ENCODE peak calls at places on chromosome 2, in nine cellular contexts. One of them, this sample, is unnamed.

GRCh38 chr2:191158179-191158578 is 7.4 kb upstream of the STAT4 start:
- DNase-seq in Peyer's patch: no peak
- DNase-seq in heart left ventricle: no peak
- DNase-seq in ovary: no peak
- DNase-seq in neural crest cell: no peak
- DNase-seq in endothelial cell: no peak
- DNase-seq in lower lobe of right lung: no peak
- DNase-seq in psoas muscle: no peak
- DNase-seq in HCT116: no peak
- DNase-seq in this sample: no peak

GRCh38 chr2:174158003-174158402 is 90.3 kb downstream of the OLA1 start:
- DNase-seq in Peyer's patch: peak
- DNase-seq in endothelial cell: peak
- DNase-seq in neural crest cell: peak
- DNase-seq in heart left ventricle: no peak
- DNase-seq in psoas muscle: no peak
- DNase-seq in lower lobe of right lung: no peak
- DNase-seq in HCT116: peak
- DNase-seq in ovary: no peak
- DNase-seq in this sample: no peak

GRCh38 chr2:37167636-37168182 is 10.9 kb upstream of the EIF2AK2 start:
- DNase-seq in Peyer's patch: peak
- DNase-seq in heart left ventricle: no peak
- DNase-seq in lower lobe of right lung: no peak
- DNase-seq in endothelial cell: no peak
- DNase-seq in HCT116: no peak
- DNase-seq in ovary: no peak
- DNase-seq in psoas muscle: no peak
- DNase-seq in neural crest cell: no peak
- DNase-seq in this sample: no peak

GRCh38 chr2:98242006-98242405 is 104.2 kb upstream of the CNGA3 start:
- DNase-seq in heart left ventricle: no peak
- DNase-seq in neural crest cell: no peak
- DNase-seq in Peyer's patch: no peak
- DNase-seq in lower lobe of right lung: no peak
- DNase-seq in endothelial cell: no peak
- DNase-seq in HCT116: no peak
- DNase-seq in ovary: no peak
- DNase-seq in psoas muscle: no peak
- DNase-seq in this sample: no peak

GRCh38 chr2:102185347-102185746 is 1.5 kb upstream of the IL1RL2 start:
- DNase-seq in heart left ventricle: no peak
- DNase-seq in endothelial cell: peak
- DNase-seq in psoas muscle: no peak
- DNase-seq in neural crest cell: no peak
- DNase-seq in Peyer's patch: no peak
- DNase-seq in ovary: no peak
- DNase-seq in lower lobe of right lung: no peak
- DNase-seq in HCT116: no peak
- DNase-seq in this sample: no peak

GRCh38 chr2:37232131-37232933 is 874 bp downstream of the NDUFAF7 start:
- DNase-seq in ovary: peak
- DNase-seq in psoas muscle: peak
- DNase-seq in heart left ventricle: no peak
- DNase-seq in HCT116: no peak
- DNase-seq in endothelial cell: peak
- DNase-seq in Peyer's patch: peak
- DNase-seq in lower lobe of right lung: peak
- DNase-seq in neural crest cell: no peak
- DNase-seq in this sample: peak

GRCh38 chr2:97718051-97718882 is 4.9 kb downstream of the ZAP70 start:
- DNase-seq in HCT116: no peak
- DNase-seq in heart left ventricle: peak
- DNase-seq in lower lobe of right lung: no peak
- DNase-seq in Peyer's patch: peak
- DNase-seq in psoas muscle: peak
- DNase-seq in endothelial cell: no peak
- DNase-seq in neural crest cell: no peak
- DNase-seq in ovary: no peak
- DNase-seq in this sample: peak

GRCh38 chr2:127512362-127512761 is 13.9 kb downstream of the IWS1 start:
- DNase-seq in heart left ventricle: no peak
- DNase-seq in psoas muscle: no peak
- DNase-seq in ovary: no peak
- DNase-seq in Peyer's patch: no peak
- DNase-seq in neural crest cell: no peak
- DNase-seq in endothelial cell: no peak
- DNase-seq in HCT116: no peak
- DNase-seq in lower lobe of right lung: no peak
- DNase-seq in this sample: no peak

GRCh38 chr2:85605406-85606115 is 3.1 kb upstream of the TMEM150A start:
- DNase-seq in heart left ventricle: no peak
- DNase-seq in ovary: no peak
- DNase-seq in endothelial cell: no peak
- DNase-seq in neural crest cell: no peak
- DNase-seq in lower lobe of right lung: no peak
- DNase-seq in HCT116: no peak
- DNase-seq in psoas muscle: no peak
- DNase-seq in Peyer's patch: no peak
- DNase-seq in this sample: no peak

DNA sequence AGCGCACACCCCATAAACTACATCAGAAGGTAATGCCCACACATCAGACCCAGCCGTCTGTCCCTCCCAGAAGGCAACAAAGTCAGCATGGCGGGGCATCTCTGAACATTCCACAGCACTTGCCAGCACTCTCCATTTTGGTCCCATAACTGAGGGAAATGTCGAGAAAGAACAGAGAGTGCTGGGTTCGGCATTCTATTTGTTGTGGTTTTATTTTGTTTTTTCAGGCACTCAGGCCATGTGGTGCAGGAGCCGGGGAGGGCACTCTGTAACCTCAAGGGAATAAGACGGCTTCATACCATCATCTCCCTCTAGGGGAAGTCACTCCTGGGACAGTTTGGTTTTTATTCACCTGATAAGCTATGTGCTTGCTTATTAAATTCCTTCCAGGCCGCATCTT is 156.0 kb downstream of the SEPTIN10 start:
- DNase-seq in psoas muscle: no peak
- DNase-seq in neural crest cell: no peak
- DNase-seq in endothelial cell: no peak
- DNase-seq in HCT116: peak
- DNase-seq in Peyer's patch: peak
- DNase-seq in lower lobe of right lung: no peak
- DNase-seq in heart left ventricle: no peak
- DNase-seq in ovary: no peak
- DNase-seq in this sample: no peak
- TF ChIP-seq CTCF in psoas muscle: no peak
- TF ChIP-seq CTCF in neural crest cell: no peak
- TF ChIP-seq CTCF in endothelial cell: no peak
- TF ChIP-seq CTCF in HCT116: peak
- TF ChIP-seq CTCF in Peyer's patch: no peak
- TF ChIP-seq CTCF in lower lobe of right lung: no peak
- TF ChIP-seq CTCF in heart left ventricle: no peak
- TF ChIP-seq CTCF in ovary: no peak
- TF ChIP-seq CTCF in this sample: no peak

DNA sequence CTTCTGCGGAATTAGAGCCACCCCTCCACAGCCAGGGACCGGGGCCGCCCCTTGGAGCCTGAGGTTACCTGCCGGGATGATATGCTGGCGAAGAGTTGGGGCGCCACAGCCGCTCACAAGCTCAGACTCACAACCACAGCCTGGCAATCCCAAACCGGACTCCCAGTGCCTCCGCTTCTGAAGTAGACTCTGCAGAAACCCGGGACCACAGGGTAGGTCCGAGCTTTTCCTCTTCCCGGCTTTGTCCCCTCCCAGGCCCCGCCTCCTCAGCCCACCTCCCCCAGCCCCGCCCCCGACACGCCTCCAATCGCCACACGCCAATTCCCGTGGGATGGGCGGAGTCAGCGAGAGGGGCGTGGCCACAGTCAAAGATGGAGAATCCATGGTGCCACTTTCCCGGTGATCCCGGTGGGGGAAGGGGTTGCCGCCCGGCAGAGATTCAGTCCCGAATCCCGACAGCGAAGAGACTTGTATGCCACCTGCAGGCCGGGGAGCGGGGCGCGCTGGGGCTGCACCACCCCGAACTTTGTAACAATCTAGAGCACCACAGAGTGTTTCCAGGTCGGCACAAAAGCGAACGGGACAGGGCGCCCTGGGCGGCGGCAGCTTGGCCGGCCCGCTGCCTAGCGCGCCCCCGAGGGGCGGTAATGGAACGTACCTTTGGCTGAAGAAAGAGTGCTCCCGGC is at the start of gene IDH1:
- DNase-seq in HCT116: peak
- DNase-seq in endothelial cell: peak
- DNase-seq in lower lobe of right lung: peak
- DNase-seq in neural crest cell: peak
- DNase-seq in Peyer's patch: peak
- DNase-seq in psoas muscle: peak
- DNase-seq in ovary: peak
- DNase-seq in heart left ventricle: peak
- DNase-seq in this sample: peak
- TF ChIP-seq CTCF in HCT116: peak
- TF ChIP-seq CTCF in endothelial cell: peak
- TF ChIP-seq CTCF in lower lobe of right lung: peak
- TF ChIP-seq CTCF in neural crest cell: peak
- TF ChIP-seq CTCF in Peyer's patch: peak
- TF ChIP-seq CTCF in psoas muscle: no peak
- TF ChIP-seq CTCF in ovary: peak
- TF ChIP-seq CTCF in heart left ventricle: peak
- TF ChIP-seq CTCF in this sample: no peak

GRCh38 chr2:120252207-120253020 is at the start of gene RALB:
- DNase-seq in heart left ventricle: peak
- DNase-seq in HCT116: peak
- DNase-seq in lower lobe of right lung: peak
- DNase-seq in Peyer's patch: peak
- DNase-seq in endothelial cell: peak
- DNase-seq in neural crest cell: peak
- DNase-seq in ovary: peak
- DNase-seq in psoas muscle: peak
- DNase-seq in this sample: peak

GRCh38 chr2:120251863-120252206 is 817 bp upstream of the RALB start:
- DNase-seq in Peyer's patch: no peak
- DNase-seq in neural crest cell: no peak
- DNase-seq in endothelial cell: no peak
- DNase-seq in psoas muscle: no peak
- DNase-seq in ovary: no peak
- DNase-seq in HCT116: no peak
- DNase-seq in heart left ventricle: no peak
- DNase-seq in lower lobe of right lung: no peak
- DNase-seq in this sample: no peak

GRCh38 chr2:120254178-120254577 is 1.5 kb downstream of the RALB start:
- DNase-seq in lower lobe of right lung: no peak
- DNase-seq in endothelial cell: no peak
- DNase-seq in heart left ventricle: no peak
- DNase-seq in Peyer's patch: no peak
- DNase-seq in psoas muscle: no peak
- DNase-seq in HCT116: no peak
- DNase-seq in ovary: no peak
- DNase-seq in neural crest cell: no peak
- DNase-seq in this sample: no peak

GRCh38 chr2:120251077-120251476 is 1.6 kb upstream of the RALB start:
- DNase-seq in ovary: no peak
- DNase-seq in HCT116: no peak
- DNase-seq in psoas muscle: no peak
- DNase-seq in heart left ventricle: no peak
- DNase-seq in neural crest cell: no peak
- DNase-seq in endothelial cell: no peak
- DNase-seq in lower lobe of right lung: no peak
- DNase-seq in Peyer's patch: no peak
- DNase-seq in this sample: no peak

DNA sequence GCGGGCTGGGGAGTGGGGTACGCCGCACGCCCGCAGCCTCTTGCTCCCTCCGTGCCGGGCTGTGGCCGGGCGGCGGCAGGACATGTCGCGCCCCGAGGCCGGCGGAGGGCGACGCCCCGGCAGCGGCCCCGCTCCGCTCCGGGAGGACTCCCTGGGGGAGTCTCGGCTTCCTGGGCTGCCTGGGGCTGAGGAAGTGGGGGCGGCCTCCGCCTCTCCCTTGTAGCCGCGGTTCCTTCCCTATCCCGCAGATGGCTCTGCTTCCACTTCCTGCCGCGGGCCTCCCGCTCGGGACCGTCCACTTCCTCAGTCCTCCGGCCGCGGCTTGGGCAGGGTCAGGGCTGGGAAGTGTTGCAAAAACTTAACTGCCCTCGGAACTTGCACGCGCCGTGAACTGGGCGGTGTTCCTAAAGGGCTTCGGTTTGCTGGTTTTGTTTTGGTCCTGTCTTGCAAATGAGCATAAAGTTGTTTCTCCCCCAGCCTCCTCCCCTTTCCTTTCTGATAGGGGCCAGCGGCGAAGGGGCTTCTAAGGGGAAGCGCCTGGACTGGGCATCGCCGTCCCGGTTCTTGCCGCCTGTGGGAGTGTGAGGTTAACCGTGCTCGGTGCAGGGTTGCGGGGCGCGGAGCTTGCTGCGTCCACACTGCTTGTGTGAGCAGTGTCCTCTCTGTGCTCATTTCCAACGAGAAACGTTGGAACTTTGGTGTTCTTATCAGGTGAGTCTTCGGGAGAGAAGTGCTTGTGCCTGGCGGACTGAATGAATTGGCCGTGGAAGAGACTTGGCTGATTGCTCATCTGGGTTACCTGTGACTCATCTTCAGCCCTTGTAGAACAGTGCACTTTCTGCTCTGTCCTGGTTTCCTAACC is 600 bp downstream of the RALB start:
- DNase-seq in heart left ventricle: peak
- DNase-seq in psoas muscle: peak
- DNase-seq in neural crest cell: peak
- DNase-seq in ovary: peak
- DNase-seq in endothelial cell: peak
- DNase-seq in HCT116: no peak
- DNase-seq in lower lobe of right lung: peak
- DNase-seq in Peyer's patch: peak
- DNase-seq in this sample: no peak
- TF ChIP-seq CTCF in heart left ventricle: peak
- TF ChIP-seq CTCF in psoas muscle: peak
- TF ChIP-seq CTCF in neural crest cell: peak
- TF ChIP-seq CTCF in ovary: peak
- TF ChIP-seq CTCF in endothelial cell: no peak
- TF ChIP-seq CTCF in HCT116: no peak
- TF ChIP-seq CTCF in lower lobe of right lung: peak
- TF ChIP-seq CTCF in Peyer's patch: peak
- TF ChIP-seq CTCF in this sample: no peak

DNA sequence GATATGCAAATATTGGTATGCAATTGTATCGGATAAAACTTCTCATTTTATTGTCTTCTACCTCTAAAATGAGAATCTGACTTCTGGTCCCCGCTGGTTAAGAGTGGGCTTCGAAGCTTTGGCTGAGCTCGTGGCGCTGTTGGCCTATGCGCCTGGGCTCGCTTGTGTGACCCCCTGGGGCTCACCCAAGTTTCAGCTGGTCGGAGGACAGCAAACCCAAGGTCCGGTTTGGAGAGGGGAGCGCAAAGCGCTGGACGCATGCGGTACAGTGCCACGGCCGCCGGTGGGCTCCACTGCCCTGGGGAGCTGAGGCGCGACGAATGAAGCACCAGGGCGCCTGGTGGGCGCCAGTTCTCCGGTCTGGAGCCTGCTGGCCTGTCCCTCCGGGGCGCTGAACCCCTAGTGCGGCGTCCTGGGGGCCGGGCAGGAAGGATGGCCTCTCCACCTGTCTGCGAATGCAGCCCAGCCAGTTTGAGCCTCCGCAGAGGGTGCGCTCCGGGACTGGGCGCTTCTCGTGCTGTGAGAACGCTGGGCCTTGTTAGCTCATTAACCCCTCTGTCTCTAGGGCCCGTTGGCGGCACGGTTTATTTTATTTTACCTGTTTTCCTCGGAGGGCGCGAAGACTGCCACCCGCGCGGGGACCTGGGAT is 10.3 kb downstream of the MEIS1 start:
- DNase-seq in heart left ventricle: peak
- DNase-seq in endothelial cell: peak
- DNase-seq in HCT116: no peak
- DNase-seq in psoas muscle: peak
- DNase-seq in lower lobe of right lung: peak
- DNase-seq in ovary: peak
- DNase-seq in Peyer's patch: no peak
- DNase-seq in neural crest cell: no peak
- DNase-seq in this sample: no peak
- TF ChIP-seq CTCF in heart left ventricle: peak
- TF ChIP-seq CTCF in endothelial cell: peak
- TF ChIP-seq CTCF in HCT116: no peak
- TF ChIP-seq CTCF in psoas muscle: no peak
- TF ChIP-seq CTCF in lower lobe of right lung: peak
- TF ChIP-seq CTCF in ovary: no peak
- TF ChIP-seq CTCF in Peyer's patch: no peak
- TF ChIP-seq CTCF in neural crest cell: peak
- TF ChIP-seq CTCF in this sample: no peak

This sample was measured in natural killer cell.